ENCODE peak calls at places on chromosomes 12 and 14, in five cellular contexts. Y is K562, C is HepG2, V is SK-N-SH, S is GM12878. J is an unnamed sample.

GRCh38 chr14:37566811-37567371 is 28.2 kb downstream of the FOXA1 start:
- DNase-seq in V (no peak), S (no peak), Y (no peak), C (no peak), J (no peak)

GRCh38 chr14:91888641-91889476 is 21.5 kb upstream of the TC2N start:
- DNase-seq in C (no peak), Y (no peak), S (no peak), V (no peak), J (no peak)

GRCh38 chr12:40693503-40693863 is 1.2 kb downstream of the CNTN1 start:
- DNase-seq in Y (no peak), S (no peak), V (peak), C (no peak), J (peak)

GRCh38 chr12:25712169-25712568 is 159.1 kb upstream of the LMNTD1 start:
- DNase-seq in V (no peak), S (peak), C (no peak), Y (no peak), J (no peak)

GRCh38 chr12:71652656-71653055 is 11.0 kb downstream of the ZFC3H1 start:
- DNase-seq in S (no peak), V (no peak), C (no peak), Y (no peak), J (no peak)

GRCh38 chr14:50060871-50061663 is 55.3 kb downstream of the VCPKMT start:
- DNase-seq in V (peak), S (no peak), Y (peak), C (peak), J (peak)

GRCh38 chr12:81350309-81350708 is 272.4 kb downstream of the ACSS3 start:
- DNase-seq in S (no peak), Y (no peak), C (no peak), V (no peak), J (no peak)

GRCh38 chr12:123165537-123165936 is 14.6 kb upstream of the PITPNM2 start:
- DNase-seq in C (no peak), S (no peak), Y (no peak), V (no peak), J (no peak)

GRCh38 chr12:74889073-74889472 is 320.6 kb downstream of the KCNC2 start:
- DNase-seq in S (no peak), V (no peak), Y (no peak), C (no peak), J (no peak)

GRCh38 chr12:74892057-74892633 is 317.5 kb downstream of the KCNC2 start:
- DNase-seq in S (no peak), C (no peak), V (no peak), Y (no peak), J (no peak)

GRCh38 chr12:74891276-74891675 is 318.4 kb downstream of the KCNC2 start:
- DNase-seq in C (no peak), Y (no peak), V (no peak), S (no peak), J (no peak)

GRCh38 chr12:74890237-74890599 is 319.4 kb downstream of the KCNC2 start:
- DNase-seq in V (no peak), S (no peak), C (peak), Y (no peak), J (peak)

GRCh38 chr12:74889563-74890236 is 319.9 kb downstream of the KCNC2 start:
- DNase-seq in C (no peak), V (no peak), Y (no peak), S (no peak), J (no peak)
- TF ChIP-seq FOXM1 in C (no peak), V (no peak), Y (no peak), S (no peak), J (no peak)

GRCh38 chr14:73786942-73787759 is 64.5 kb upstream of the PTGR2 start:
- DNase-seq in Y (peak), V (peak), S (no peak), C (no peak), J (peak)

GRCh38 chr14:73785336-73785833 is 66.2 kb upstream of the PTGR2 start:
- DNase-seq in S (no peak), V (peak), C (peak), Y (peak), J (peak)

GRCh38 chr14:73787760-73788508 is 63.7 kb upstream of the PTGR2 start:
- DNase-seq in Y (peak), V (no peak), S (no peak), C (no peak), J (no peak)

GRCh38 chr14:73785834-73786631 is 65.6 kb upstream of the PTGR2 start:
- DNase-seq in V (peak), C (peak), S (no peak), Y (peak), J (peak)

GRCh38 chr14:73786632-73786941 is 65.0 kb upstream of the PTGR2 start:
- DNase-seq in Y (peak), C (no peak), V (peak), S (no peak), J (peak)
- TF ChIP-seq FOXM1 in Y (no peak), C (no peak), V (no peak), S (no peak), J (no peak)

DNA sequence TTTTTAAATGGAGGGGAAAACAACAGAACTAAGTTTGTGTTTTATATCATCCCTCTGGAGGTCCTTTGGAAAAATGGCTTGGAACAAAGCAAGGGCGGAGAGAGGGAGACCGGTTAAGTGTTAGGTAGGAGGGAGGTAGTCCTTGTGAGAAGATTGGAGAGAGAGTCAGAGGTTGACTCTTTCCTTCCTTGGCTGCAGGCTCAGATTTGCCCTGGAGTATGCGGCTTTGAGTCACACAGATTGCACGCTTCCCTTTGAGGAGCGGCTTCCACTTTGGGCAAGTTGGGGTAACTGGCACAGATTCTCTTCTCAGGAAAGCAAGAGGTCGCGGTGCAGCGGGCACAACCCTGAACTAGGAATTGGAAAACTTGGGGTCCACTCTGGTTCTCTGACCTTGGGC is 9.9 kb downstream of the SOCS2 start:
- DNase-seq in S (no peak), Y (no peak), C (no peak), V (no peak), J (no peak)
- TF ChIP-seq FOXM1 in S (no peak), Y (no peak), C (no peak), V (no peak), J (no peak)

GRCh38 chr12:63809566-63809965 is 29.9 kb downstream of the RXYLT1 start:
- DNase-seq in Y (no peak), C (no peak), S (no peak), V (no peak), J (no peak)
- TF ChIP-seq FOXM1 in Y (no peak), C (no peak), S (no peak), V (no peak), J (no peak)

DNA sequence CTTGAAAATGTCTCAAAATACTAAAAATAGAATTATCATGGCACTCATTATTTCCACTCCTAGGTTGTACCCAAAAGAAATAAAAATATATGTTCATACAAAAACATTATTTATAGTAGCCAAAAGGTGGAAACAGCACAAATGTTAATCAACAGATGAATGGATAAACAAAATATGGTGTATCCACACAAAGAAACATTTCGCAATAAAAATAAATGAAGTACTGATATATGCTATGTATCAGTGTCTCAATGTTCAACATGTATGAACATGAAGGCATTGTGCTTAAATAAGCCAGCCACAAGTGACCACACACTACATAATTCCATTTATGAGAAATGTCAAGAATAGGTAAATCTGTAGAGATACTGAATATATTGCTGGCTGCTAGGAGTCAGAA is 40.9 kb downstream of the FOXG1 start:
- DNase-seq in S (no peak), V (no peak), C (no peak), Y (no peak), J (no peak)
- TF ChIP-seq FOXM1 in S (no peak), V (no peak), C (no peak), Y (no peak), J (no peak)

GRCh38 chr12:124675881-124676688 is 108.7 kb upstream of the NCOR2 start:
- DNase-seq in V (no peak), Y (no peak), S (no peak), C (no peak), J (no peak)

GRCh38 chr12:124676725-124677462 is 109.5 kb upstream of the NCOR2 start:
- DNase-seq in V (no peak), C (no peak), S (no peak), Y (no peak), J (no peak)

GRCh38 chr12:124674937-124675336 is 107.5 kb upstream of the NCOR2 start:
- DNase-seq in V (no peak), Y (no peak), S (no peak), C (no peak), J (no peak)

GRCh38 chr12:124677552-124678356 is 110.3 kb upstream of the NCOR2 start:
- DNase-seq in Y (no peak), S (no peak), C (no peak), V (no peak), J (no peak)

DNA sequence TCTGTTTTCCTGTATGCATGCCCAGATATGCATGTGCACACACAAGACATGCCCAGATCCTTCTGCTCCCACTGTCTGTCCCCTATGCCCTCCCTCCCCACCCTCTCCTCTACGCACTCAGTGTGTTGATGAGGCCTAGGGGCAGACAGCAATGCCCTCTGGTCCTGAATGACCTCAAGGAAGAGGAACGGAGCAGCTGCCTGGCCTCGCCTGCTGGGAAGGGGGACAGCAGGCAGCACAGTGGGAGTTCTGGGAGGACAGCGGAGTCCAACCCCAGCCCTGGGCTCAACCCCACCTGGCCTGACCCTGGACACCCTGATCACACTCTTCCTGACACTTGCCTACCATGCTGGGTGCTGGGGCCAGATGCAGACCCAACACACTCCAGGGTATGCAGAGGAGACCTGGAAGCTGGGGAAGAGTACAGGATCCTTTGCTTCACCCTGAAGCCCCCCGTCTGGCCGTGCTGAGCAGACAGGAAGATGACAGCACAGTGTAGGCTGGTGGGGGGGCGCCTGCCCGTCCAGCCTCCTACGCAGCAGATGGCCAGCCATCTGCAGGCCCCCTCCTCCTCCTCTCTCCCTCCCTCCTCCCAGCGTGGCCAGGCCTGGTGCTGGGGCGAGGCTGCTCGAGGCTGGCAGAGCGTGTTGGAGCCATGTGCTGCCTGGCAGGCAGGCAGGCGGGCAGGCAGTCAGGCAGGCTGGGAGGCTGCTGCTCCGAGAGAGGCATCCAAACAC is 106.6 kb upstream of the NCOR2 start:
- DNase-seq in V (peak), C (no peak), S (no peak), Y (no peak), J (no peak)
- TF ChIP-seq FOXM1 in V (no peak), C (no peak), S (no peak), Y (no peak), J (no peak)

J was measured in HEK293T.